ENCODE peak calls at places on chromosomes 12 and 14, in eight cellular contexts. W is breast epithelium, O is psoas muscle, T is AG04450, Z is body of pancreas, X is A549, N is left ventricle myocardium inferior, H is Peyer's patch. L is an unnamed sample.

GRCh38 chr12:50442178-50442908 is 41.7 kb downstream of the LARP4 start:
- DNase-seq in W (no peak), O (no peak), T (no peak), Z (no peak), X (no peak), N (no peak), H (no peak), L (no peak)

GRCh38 chr12:131092911-131093901 is 139.5 kb downstream of the ADGRD1 start:
- DNase-seq in W (peak; percentile 35), O (peak; percentile 9), T (no peak), Z (no peak), X (no peak), N (no peak), H (peak; percentile 34), L (no peak)

GRCh38 chr12:117169548-117169947 is 20.7 kb downstream of the FBXO21 start:
- DNase-seq in W (no peak), O (no peak), T (no peak), Z (no peak), X (no peak), N (no peak), H (no peak), L (no peak)

GRCh38 chr14:104095426-104096310 is 10.2 kb downstream of the ASPG start:
- DNase-seq in W (no peak), O (peak; percentile 9), T (no peak), Z (no peak), X (no peak), N (no peak), H (peak; percentile 34), L (no peak)

GRCh38 chr12:6326316-6326959 is 15.4 kb downstream of the TNFRSF1A start:
- DNase-seq in W (no peak), O (peak; percentile 58), T (no peak), Z (no peak), X (peak; percentile 78), N (peak; percentile 53), H (peak; percentile 61), L (peak; percentile 78)

GRCh38 chr14:103897075-103897947 is 30.9 kb upstream of the TDRD9 start:
- DNase-seq in W (no peak), O (no peak), T (no peak), Z (peak; percentile 91), X (no peak), N (peak; percentile 42), H (peak; percentile 87), L (no peak)

GRCh38 chr12:90741611-90742010 is 213.4 kb downstream of the CCER1 start:
- DNase-seq in W (no peak), O (no peak), T (no peak), Z (no peak), X (no peak), N (no peak), H (no peak), L (no peak)

GRCh38 chr14:60508707-60509437 is at the start of gene SIX6:
- DNase-seq in W (no peak), O (peak; percentile 39), T (no peak), Z (no peak), X (no peak), N (no peak), H (no peak), L (peak; percentile 77)

GRCh38 chr14:100155049-100155621 is 4.3 kb downstream of the DEGS2 start:
- DNase-seq in W (no peak), O (no peak), T (no peak), Z (no peak), X (peak; percentile 62), N (no peak), H (peak; percentile 81), L (peak; percentile 25)

GRCh38 chr14:65377576-65377975 is 35.0 kb upstream of the FUT8 start:
- DNase-seq in W (no peak), O (no peak), T (no peak), Z (peak; percentile 7), X (no peak), N (no peak), H (no peak), L (peak; percentile 71)

GRCh38 chr12:68855771-68856170 is 47.8 kb downstream of the MDM2 start:
- DNase-seq in W (no peak), O (no peak), T (no peak), Z (no peak), X (no peak), N (no peak), H (no peak), L (no peak)

GRCh38 chr12:68853396-68854077 is 45.6 kb downstream of the MDM2 start:
- DNase-seq in W (no peak), O (no peak), T (no peak), Z (no peak), X (no peak), N (no peak), H (no peak), L (no peak)

GRCh38 chr12:68855111-68855510 is 47.1 kb downstream of the MDM2 start:
- DNase-seq in W (no peak), O (no peak), T (no peak), Z (no peak), X (no peak), N (no peak), H (no peak), L (no peak)

GRCh38 chr12:68854554-68854953 is 46.6 kb downstream of the MDM2 start:
- DNase-seq in W (no peak), O (no peak), T (no peak), Z (no peak), X (no peak), N (no peak), H (no peak), L (no peak)

GRCh38 chr12:68854078-68854468 is 46.1 kb downstream of the MDM2 start:
- DNase-seq in W (no peak), O (no peak), T (no peak), Z (no peak), X (no peak), N (no peak), H (no peak), L (no peak)
- TF ChIP-seq CTCF in W (no peak), O (no peak), T (no peak), Z (no peak), X (no peak), N (no peak), H (no peak), L (no peak)

DNA sequence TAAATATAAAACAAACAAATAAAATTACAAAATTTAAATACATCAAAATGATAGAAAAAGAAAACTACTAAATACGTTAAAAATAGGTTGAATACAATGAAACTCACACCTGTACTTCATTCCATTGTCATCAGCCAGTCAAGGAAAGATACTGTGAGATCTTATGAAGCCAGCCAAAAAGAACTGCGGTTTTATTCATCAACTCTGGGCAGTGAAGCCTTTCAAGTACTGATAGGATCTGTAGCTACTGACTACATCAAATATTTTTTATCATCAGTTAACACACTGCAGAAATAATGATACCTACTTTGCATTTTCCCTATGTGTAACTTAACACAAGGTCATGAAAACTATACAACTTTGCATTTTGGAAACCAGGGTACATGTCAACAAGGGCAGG is 46.3 kb upstream of the FAR2 start:
- DNase-seq in W (no peak), O (no peak), T (no peak), Z (no peak), X (no peak), N (no peak), H (no peak), L (no peak)
- H3K27ac ChIP-seq in W (no peak overlapping the region), O (no peak overlapping the region), T (no peak overlapping the region), Z (no peak overlapping the region), X (no peak overlapping the region), N (no peak overlapping the region), H (peak overlapping the region; percentile 61), L (no peak overlapping the region)

GRCh38 chr14:20350860-20351259 is 7.4 kb downstream of the PARP2 start:
- DNase-seq in W (no peak), O (no peak), T (no peak), Z (no peak), X (no peak), N (no peak), H (no peak), L (peak; percentile 34)
- TF ChIP-seq CTCF in W (no peak), O (no peak), T (peak; percentile 35), Z (peak; percentile 7), X (no peak), N (peak; percentile 24), H (no peak), L (peak; percentile 38)

DNA sequence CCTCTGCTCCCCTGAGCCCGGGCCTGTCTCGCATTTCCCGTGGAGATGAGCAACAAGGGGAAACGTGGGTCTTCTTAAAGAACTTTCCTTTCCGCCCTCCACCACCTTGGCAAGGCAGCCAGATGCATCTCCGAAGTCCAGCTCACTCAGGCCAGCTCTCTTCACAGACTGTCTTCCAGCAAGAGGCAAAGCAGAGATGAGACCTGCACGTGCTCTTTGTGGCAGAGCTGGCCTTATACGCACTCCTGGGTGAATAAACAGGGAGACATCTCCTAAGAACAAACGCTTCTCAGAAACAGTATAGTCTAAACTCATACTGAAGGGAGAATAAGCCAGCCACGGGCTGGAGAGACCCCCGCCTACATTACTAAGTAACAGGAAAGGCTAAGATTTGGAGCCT is 1.3 kb upstream of the BDKRB1 start:
- DNase-seq in W (no peak), O (no peak), T (no peak), Z (no peak), X (no peak), N (no peak), H (no peak), L (no peak)
- H3K27ac ChIP-seq in W (no peak overlapping the region), O (no peak overlapping the region), T (peak overlapping the region; percentile 98), Z (no peak overlapping the region), X (peak overlapping the region; percentile 91), N (no peak overlapping the region), H (peak overlapping the region; percentile 76), L (no peak overlapping the region)

GRCh38 chr12:96658075-96658474 is 168.7 kb downstream of the CFAP54 start:
- DNase-seq in W (no peak), O (no peak), T (no peak), Z (no peak), X (no peak), N (no peak), H (no peak), L (no peak)
- TF ChIP-seq CTCF in W (no peak), O (no peak), T (no peak), Z (no peak), X (no peak), N (no peak), H (no peak), L (no peak)

DNA sequence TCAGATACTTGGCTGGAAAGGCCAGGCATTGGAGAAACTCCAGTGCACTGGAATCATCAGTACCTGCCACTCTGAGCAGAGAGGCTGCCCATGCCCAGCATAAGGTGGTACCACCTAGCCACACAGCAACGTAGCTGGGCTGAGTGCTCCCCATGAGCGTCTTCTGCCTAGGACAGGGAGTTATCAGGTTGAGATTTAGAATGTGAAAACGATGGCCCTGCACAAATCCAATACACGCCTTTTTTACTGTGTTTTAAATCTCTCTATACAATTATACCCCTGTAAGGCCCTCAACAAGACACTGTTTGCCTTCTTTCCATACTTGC is 66.7 kb upstream of the PTGR2 start:
- DNase-seq in W (no peak), O (no peak), T (no peak), Z (no peak), X (no peak), N (no peak), H (peak; percentile 45), L (no peak)
- H3K27ac ChIP-seq in W (peak overlapping the region; percentile 98), O (peak overlapping the region; percentile 98), T (peak overlapping the region; percentile 98), Z (peak overlapping the region; percentile 96), X (peak overlapping the region; percentile 100), N (peak overlapping the region; percentile 99), H (peak overlapping the region; percentile 99), L (no peak overlapping the region)

DNA sequence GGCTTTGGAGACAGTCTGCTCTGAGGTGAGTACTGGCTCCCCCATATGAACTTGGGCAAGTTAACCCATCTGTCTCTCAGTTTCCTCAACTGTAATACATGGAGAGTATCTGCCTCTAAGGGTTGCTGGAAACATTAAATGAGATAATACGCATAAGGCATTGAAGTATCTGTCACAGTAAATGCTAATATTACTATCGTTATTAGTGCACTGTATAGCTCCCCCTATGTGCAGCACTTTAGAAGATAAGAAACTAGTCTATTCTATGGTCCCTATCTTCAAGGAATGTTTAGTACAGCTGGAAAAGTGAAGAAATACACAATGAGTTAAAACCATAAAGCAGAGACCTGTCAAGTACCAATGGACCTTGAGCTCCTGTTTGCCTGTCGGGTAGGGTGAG is 51.7 kb upstream of the CFL2 start:
- DNase-seq in W (no peak), O (no peak), T (no peak), Z (no peak), X (no peak), N (no peak), H (no peak), L (no peak)
- TF ChIP-seq CTCF in W (no peak), O (no peak), T (peak; percentile 25), Z (no peak), X (peak; percentile 41), N (no peak), H (no peak), L (no peak)